ENCODE peak calls at places on chromosomes 2 and 18, in seven cellular contexts. Z is Karpas-422, B is vagina, Q is aorta, T is body of pancreas, S is H9, L is MM.1S. U is an unnamed sample.
A peak's percentile ranks its signal among the peaks of the same experiment; 100 is the strongest.

GRCh38 chr18:36461551-36461987 is 164.1 kb downstream of the FHOD3 start:
- DNase-seq in L (no peak), T (no peak), S (no peak), Z (peak; percentile 12), Q (no peak), B (no peak), U (no peak)

GRCh38 chr2:14288016-14288415 is 344.5 kb upstream of the LRATD1 start:
- DNase-seq in S (no peak), Z (no peak), L (no peak), T (no peak), B (no peak), Q (no peak), U (no peak)

GRCh38 chr2:225768741-225769140 is 369.2 kb downstream of the NYAP2 start:
- DNase-seq in T (no peak), Z (no peak), Q (no peak), L (no peak), B (no peak), S (peak; percentile 32), U (no peak)

GRCh38 chr2:138274421-138275291 is 226.9 kb upstream of the SPOPL start:
- DNase-seq in T (no peak), Q (no peak), B (no peak), S (no peak), L (no peak), Z (no peak), U (no peak)

GRCh38 chr18:57839942-57840381 is 36.8 kb upstream of the ATP8B1 start:
- DNase-seq in Q (no peak), S (no peak), L (no peak), T (no peak), Z (no peak), B (no peak), U (no peak)

GRCh38 chr2:176130153-176130916 is 830 bp downstream of the HOXD8 start:
- DNase-seq in Z (no peak), L (no peak), S (peak; percentile 58), Q (no peak), B (no peak), T (no peak), U (no peak)

GRCh38 chr2:241808051-241808450 is 942 bp upstream of the NEU4 start:
- DNase-seq in Z (no peak), S (peak; percentile 55), L (no peak), T (no peak), B (no peak), Q (no peak), U (no peak)

GRCh38 chr2:204743368-204743960 is 198.2 kb downstream of the PARD3B start:
- DNase-seq in T (no peak), L (no peak), B (no peak), S (no peak), Q (no peak), Z (no peak), U (no peak)

GRCh38 chr2:19312949-19313348 is 45.5 kb downstream of the OSR1 start:
- DNase-seq in Q (no peak), Z (peak; percentile 58), L (no peak), T (peak; percentile 38), B (no peak), S (no peak), U (no peak)

GRCh38 chr2:25237764-25238163 is 69.4 kb upstream of the POMC start:
- DNase-seq in Z (no peak), T (no peak), S (no peak), L (no peak), Q (no peak), B (no peak), U (no peak)

GRCh38 chr2:101893676-101894381 is 97.9 kb upstream of the IL1R2 start:
- DNase-seq in Z (no peak), L (no peak), S (peak; percentile 81), T (no peak), B (no peak), Q (no peak), U (no peak)

GRCh38 chr2:26246818-26247217 is 2.1 kb downstream of the HADHB start:
- DNase-seq in S (no peak), T (no peak), Q (no peak), Z (no peak), B (no peak), L (no peak), U (no peak)

GRCh38 chr18:48892146-48892855 is 58.5 kb downstream of the SMAD7 start:
- DNase-seq in Q (no peak), T (no peak), L (no peak), Z (no peak), B (no peak), S (peak; percentile 23), U (no peak)

GRCh38 chr2:11310212-11310611 is 34.2 kb downstream of the ROCK2 start:
- DNase-seq in B (no peak), S (no peak), T (no peak), Q (no peak), L (no peak), Z (no peak), U (no peak)

GRCh38 chr2:26772064-26773001 is 8.2 kb downstream of the SLC35F6 start:
- DNase-seq in Z (no peak), S (no peak), B (peak; percentile 98), L (no peak), T (peak; percentile 97), Q (peak; percentile 94), U (no peak)

DNA sequence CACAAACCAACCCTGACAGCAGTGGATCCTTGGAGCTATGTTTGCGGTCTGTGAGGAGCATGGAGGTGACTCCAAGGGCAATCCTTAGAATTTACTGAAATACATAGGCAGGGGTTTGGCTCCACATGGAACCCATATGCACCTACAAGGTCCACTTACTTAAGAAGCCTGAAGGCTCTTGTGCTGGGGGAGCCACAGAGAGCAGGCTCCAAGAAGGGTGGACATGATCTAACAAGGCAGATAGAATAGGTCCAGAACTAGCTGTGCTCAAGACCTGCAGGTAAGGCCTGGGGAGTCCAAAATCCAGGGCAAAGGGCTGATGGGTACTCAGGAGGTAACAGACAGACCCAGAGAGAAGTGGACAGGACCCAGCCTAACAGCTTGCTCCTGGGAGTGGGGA is 1.2 kb upstream of the CDK5R2 start:
- DNase-seq in S (no peak), Q (no peak), L (no peak), T (no peak), Z (no peak), B (no peak), U (no peak)
- H3K27ac ChIP-seq in S (no peak overlapping the region), Q (no peak overlapping the region), L (no peak overlapping the region), T (no peak overlapping the region), Z (no peak overlapping the region), B (no peak overlapping the region), U (no peak overlapping the region)

DNA sequence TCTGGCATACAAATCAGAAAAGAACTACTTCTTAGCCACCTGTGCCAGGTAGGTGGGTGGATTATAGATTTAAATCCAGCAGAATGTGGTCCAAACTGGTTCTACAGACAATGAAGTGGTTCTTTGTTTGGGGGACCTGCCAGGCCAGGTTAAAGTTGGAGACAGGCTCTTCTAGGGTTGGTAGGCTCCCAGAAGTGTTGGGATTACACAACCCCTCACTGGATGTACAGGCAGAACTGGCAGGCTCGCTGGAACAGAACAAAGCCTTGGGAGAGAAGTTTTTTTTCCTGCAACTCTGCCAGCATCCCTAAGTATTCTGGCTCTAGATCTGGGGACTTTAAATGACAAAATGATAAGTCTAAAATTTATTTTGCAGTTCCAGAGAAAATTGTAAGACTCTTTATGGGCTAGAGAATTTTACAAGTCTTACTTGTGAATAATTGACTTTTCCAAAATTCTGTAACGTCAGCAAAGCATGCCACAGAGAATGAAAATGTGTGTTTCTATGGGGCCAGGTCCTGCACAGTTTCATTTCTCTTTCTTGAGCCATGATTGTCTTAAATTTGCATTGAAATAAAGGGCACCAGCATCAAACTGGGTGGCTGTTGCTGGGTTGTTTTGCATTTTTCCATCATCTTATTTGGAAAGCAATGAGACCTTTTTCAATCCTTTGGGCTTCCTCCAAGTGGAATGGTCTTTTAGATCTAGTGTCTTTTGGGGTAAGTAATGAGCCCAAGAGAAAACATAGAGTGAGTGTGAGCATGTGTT is 32.2 kb upstream of the ATL2 start:
- DNase-seq in S (no peak), Q (no peak), B (no peak), L (peak; percentile 53), Z (peak; percentile 94), T (peak; percentile 62), U (no peak)
- H3K27ac ChIP-seq in S (no peak overlapping the region), Q (no peak overlapping the region), B (no peak overlapping the region), L (peak overlapping the region; percentile 65), Z (peak overlapping the region; percentile 100), T (peak overlapping the region; percentile 58), U (no peak overlapping the region)

GRCh38 chr18:3530807-3531206 is 80.8 kb downstream of the TGIF1 start:
- DNase-seq in T (no peak), B (no peak), Q (no peak), Z (no peak), S (no peak), L (no peak), U (no peak)
- H3K27ac ChIP-seq in T (no peak overlapping the region), B (no peak overlapping the region), Q (no peak overlapping the region), Z (no peak overlapping the region), S (no peak overlapping the region), L (no peak overlapping the region), U (no peak overlapping the region)

GRCh38 chr2:44776924-44777480 is 164.5 kb upstream of the SIX3 start:
- DNase-seq in B (no peak), L (no peak), S (no peak), Q (no peak), T (no peak), Z (no peak), U (no peak)

GRCh38 chr2:44779793-44780192 is 161.7 kb upstream of the SIX3 start:
- DNase-seq in Z (no peak), Q (no peak), L (no peak), T (no peak), S (no peak), B (no peak), U (no peak)

GRCh38 chr2:44778671-44779476 is 162.6 kb upstream of the SIX3 start:
- DNase-seq in B (no peak), Z (peak; percentile 92), L (peak; percentile 15), S (peak; percentile 75), Q (no peak), T (no peak), U (no peak)

GRCh38 chr2:44777542-44777941 is 164.0 kb upstream of the SIX3 start:
- DNase-seq in T (no peak), S (no peak), L (no peak), Z (peak; percentile 89), B (no peak), Q (no peak), U (no peak)

GRCh38 chr2:44778221-44778654 is 163.3 kb upstream of the SIX3 start:
- DNase-seq in B (no peak), L (no peak), Q (no peak), Z (peak; percentile 49), T (no peak), S (peak; percentile 82), U (no peak)
- H3K27ac ChIP-seq in B (no peak overlapping the region), L (no peak overlapping the region), Q (no peak overlapping the region), Z (peak overlapping the region; percentile 64), T (no peak overlapping the region), S (no peak overlapping the region), U (no peak overlapping the region)

DNA sequence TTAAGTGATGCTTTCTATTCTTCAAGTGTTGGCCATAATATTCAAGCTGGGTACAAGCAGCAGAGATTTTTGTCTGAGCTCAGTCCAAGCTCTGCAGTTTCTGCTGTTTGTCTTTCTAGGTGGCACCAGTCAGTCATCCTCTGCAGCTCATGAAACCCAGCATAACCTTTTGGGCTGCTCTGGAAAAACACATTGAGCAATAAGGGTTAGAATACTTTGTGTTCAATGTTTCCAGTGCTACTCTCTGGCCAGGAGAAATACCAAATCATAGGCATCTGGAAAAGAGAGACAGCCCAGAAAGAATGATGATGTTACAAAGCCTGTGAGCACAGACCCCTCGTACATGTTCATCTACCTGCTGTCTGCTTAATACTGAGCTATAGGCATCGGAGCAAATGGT is 19.5 kb upstream of the WIPF1 start:
- DNase-seq in B (no peak), S (no peak), Q (no peak), T (no peak), Z (no peak), L (no peak), U (no peak)
- H3K27ac ChIP-seq in B (peak overlapping the region; percentile 17), S (no peak overlapping the region), Q (peak overlapping the region; percentile 83), T (no peak overlapping the region), Z (peak overlapping the region; percentile 99), L (no peak overlapping the region), U (no peak overlapping the region)